ENCODE peak calls at places on chromosomes 4 and X, in five cellular contexts. A is ELR; Q is nucleus accumbens; G is fibroblast of the aortic adventitia; O is stimulated activated CD4-positive, alpha-beta T cell treated with anti-CD3 and anti-CD28 coated beads, Interleukin-4, amount 100 ng/mL, for 4 hours. H is an unnamed sample.

GRCh38 chr4:157521916-157522315 is 301.4 kb downstream of the GRIA2 start:
- DNase-seq in A (peak), Q (no peak), G (no peak), O (no peak), H (no peak)

GRCh38 chrX:46912673-46913491 is 661 bp downstream of the JADE3 start:
- DNase-seq in A (peak), Q (peak), G (peak), O (peak), H (no peak)

GRCh38 chrX:40772290-40772689 is 36.9 kb upstream of the MED14 start:
- DNase-seq in A (peak), Q (no peak), G (peak), O (no peak), H (no peak)

GRCh38 chrX:106581856-106582255 is 29.9 kb upstream of the RADX start:
- DNase-seq in A (no peak), Q (no peak), G (no peak), O (no peak), H (no peak)

GRCh38 chr4:67885727-67886126 is 1.9 kb upstream of the TMPRSS11D start:
- DNase-seq in A (peak), Q (no peak), G (peak), O (no peak), H (no peak)

GRCh38 chrX:102712967-102713677 is 874 bp downstream of the GPRASP2 start:
- DNase-seq in A (peak), Q (peak), G (peak), O (no peak), H (peak)

GRCh38 chr4:119048446-119048845 is 87.2 kb upstream of the MYOZ2 start:
- DNase-seq in A (no peak), Q (no peak), G (no peak), O (no peak), H (no peak)

GRCh38 chr4:88818650-88819470 is 121.2 kb upstream of the NAP1L5 start:
- DNase-seq in A (peak), Q (peak), G (peak), O (peak), H (peak)

GRCh38 chr4:26342328-26343040 is 21.7 kb downstream of the RBPJ start:
- DNase-seq in A (peak), Q (no peak), G (peak), O (no peak), H (no peak)

GRCh38 chr4:107989162-107989536 is 540 bp upstream of the HADH start:
- DNase-seq in A (no peak), Q (no peak), G (no peak), O (no peak), H (no peak)

GRCh38 chr4:41143721-41144379 is 70.5 kb downstream of the APBB2 start:
- DNase-seq in A (peak), Q (no peak), G (peak), O (no peak), H (no peak)

GRCh38 chrX:46627700-46628405 is 54.3 kb downstream of the CHST7 start:
- DNase-seq in A (no peak), Q (no peak), G (no peak), O (no peak), H (no peak)

GRCh38 chr4:2297606-2298517 is 36.0 kb upstream of the MXD4 start:
- DNase-seq in A (no peak), Q (no peak), G (no peak), O (no peak), H (no peak)

GRCh38 chrX:13290891-13291614 is 28.8 kb downstream of the ATXN3L start:
- DNase-seq in A (no peak), Q (no peak), G (no peak), O (no peak), H (no peak)

GRCh38 chr4:181860157-181860556 is 383.0 kb upstream of the TENM3 start:
- DNase-seq in A (no peak), Q (no peak), G (peak), O (no peak), H (no peak)